ENCODE peak calls at places on chromosomes 4 and X, in six cellular contexts. F, J, G, L, Q and T are unnamed samples.
A peak's percentile ranks its signal among the peaks of the same experiment; 100 is the strongest.

GRCh38 chr4:85557016-85557901 is 82.3 kb downstream of the ARHGAP24 start:
- DNase-seq in Q (no peak), L (no peak), J (no peak), G (no peak), F (no peak), T (no peak)

GRCh38 chrX:124328765-124329164 is 3.7 kb upstream of the TEX13D start:
- DNase-seq in Q (no peak), L (no peak), F (no peak), G (no peak), J (no peak), T (no peak)

GRCh38 chr4:72959411-72959810 is 110.1 kb downstream of the COX18 start:
- DNase-seq in G (no peak), F (no peak), L (no peak), Q (no peak), J (no peak), T (no peak)

GRCh38 chrX:150767045-150767395 is 73.8 kb downstream of the MTMR1 start:
- DNase-seq in Q (no peak), J (no peak), F (no peak), G (no peak), L (no peak), T (peak; percentile 63)

GRCh38 chrX:137482136-137482535 is 83.8 kb upstream of the ZIC3 start:
- DNase-seq in J (no peak), F (no peak), L (no peak), G (no peak), Q (no peak), T (no peak)

GRCh38 chrX:76428243-76429130 is 977 bp downstream of the MAGEE1 start:
- DNase-seq in F (no peak), Q (no peak), G (no peak), J (peak; percentile 3), L (peak; percentile 34), T (no peak)

GRCh38 chr4:678331-678734 is 4.0 kb downstream of the MYL5 start:
- DNase-seq in L (no peak), F (no peak), Q (no peak), J (no peak), G (no peak), T (no peak)

GRCh38 chr4:38782452-38783108 is at the start of gene TLR10:
- DNase-seq in J (peak; percentile 41), Q (no peak), L (no peak), F (no peak), G (no peak), T (peak; percentile 40)

GRCh38 chr4:151865327-151865726 is 104.5 kb upstream of the GATB start:
- DNase-seq in J (no peak), Q (no peak), F (peak; percentile 40), L (no peak), G (peak; percentile 37), T (no peak)

GRCh38 chr4:27861802-27862201 is 1001.2 kb downstream of the STIM2 start:
- DNase-seq in L (no peak), F (no peak), Q (no peak), G (no peak), J (no peak), T (no peak)

GRCh38 chr4:95124906-95125504 is 367.2 kb downstream of the BMPR1B start:
- DNase-seq in F (no peak), Q (no peak), L (no peak), J (peak; percentile 73), G (no peak), T (peak; percentile 23)

GRCh38 chrX:85905851-85906250 is 141.5 kb downstream of the CHM start:
- DNase-seq in G (no peak), J (no peak), L (no peak), F (no peak), Q (no peak), T (no peak)

GRCh38 chrX:13647709-13648212 is 5.2 kb upstream of the TCEANC start:
- DNase-seq in G (peak; percentile 44), J (peak; percentile 5), L (peak; percentile 53), F (no peak), Q (peak; percentile 41), T (peak; percentile 99)

GRCh38 chrX:113675278-113675677 is 834.6 kb upstream of the AMOT start:
- DNase-seq in L (no peak), J (no peak), F (no peak), G (no peak), Q (no peak), T (no peak)

GRCh38 chr4:173519130-173520101 is 10.6 kb downstream of the HAND2 start:
- DNase-seq in F (no peak), Q (no peak), G (peak; percentile 76), J (peak; percentile 93), L (no peak), T (no peak)

GRCh38 chr4:4859010-4859798 is at the start of gene MSX1:
- DNase-seq in J (peak; percentile 75), Q (peak; percentile 47), L (no peak), F (peak; percentile 53), G (peak; percentile 89), T (peak; percentile 91)

GRCh38 chr4:61462451-61463326 is 262.6 kb downstream of the ADGRL3 start:
- DNase-seq in Q (no peak), F (no peak), J (no peak), L (no peak), G (no peak), T (no peak)

GRCh38 chrX:29690061-29690460 is 525.3 kb upstream of the MAGEB2 start:
- DNase-seq in G (no peak), J (no peak), L (no peak), Q (no peak), F (no peak), T (no peak)

GRCh38 chr4:76306882-76307669 is 543 bp downstream of the STBD1 start:
- DNase-seq in F (peak; percentile 5), L (no peak), Q (no peak), J (peak; percentile 7), G (peak; percentile 73), T (no peak)

GRCh38 chrX:18428006-18428405 is 2.6 kb downstream of the CDKL5 start:
- DNase-seq in F (no peak), Q (no peak), L (no peak), J (no peak), G (no peak), T (no peak)

GRCh38 chrX:32687379-32687778 is 524.0 kb downstream of the DMD start:
- DNase-seq in Q (no peak), J (no peak), G (no peak), F (no peak), L (no peak), T (peak; percentile 2)